ENCODE peak calls at places on chromosomes 13 and 19, in seven cellular contexts. U, V, H, B, N, S and W are unnamed samples. For H3K4me1, the result is how much of the 10 kb centered on the place peaks cover.

GRCh38 chr13:30874111-30874510 is 32.0 kb upstream of the MEDAG start:
- DNase-seq in U (no peak), V (no peak), H (no peak), B (no peak), N (no peak), S (no peak), W (no peak)

GRCh38 chr13:70758932-70759331 is 650.7 kb upstream of the KLHL1 start:
- DNase-seq in U (no peak), V (no peak), H (no peak), B (no peak), N (no peak), S (no peak), W (no peak)

GRCh38 chr19:46737275-46737654 is 8.6 kb upstream of the FKRP start:
- DNase-seq in U (no peak), V (no peak), H (no peak), B (no peak), N (no peak), S (no peak), W (no peak)

GRCh38 chr19:43316591-43317319 is 36.7 kb upstream of the CD177 start:
- DNase-seq in U (no peak), V (no peak), H (no peak), B (no peak), N (no peak), S (no peak), W (no peak)

GRCh38 chr13:45396548-45397095 is 21.6 kb downstream of the SLC25A30 start:
- DNase-seq in U (no peak), V (no peak), H (no peak), B (peak), N (no peak), S (no peak), W (no peak)

GRCh38 chr19:23481043-23481442 is 85.8 kb upstream of the ZNF91 start:
- DNase-seq in U (no peak), V (no peak), H (no peak), B (no peak), N (no peak), S (no peak), W (no peak)

GRCh38 chr13:110782185-110782584 is 68.7 kb downstream of the ING1 start:
- DNase-seq in U (no peak), V (no peak), H (no peak), B (no peak), N (no peak), S (no peak), W (no peak)

GRCh38 chr19:51571599-51571998 is 516 bp downstream of the ZNF175 start:
- DNase-seq in U (no peak), V (no peak), H (no peak), B (no peak), N (no peak), S (no peak), W (no peak)

GRCh38 chr13:98484289-98485219 is 92.4 kb downstream of the STK24 start:
- DNase-seq in U (peak), V (no peak), H (peak), B (peak), N (peak), S (peak), W (peak)

GRCh38 chr13:59409211-59409610 is 754.5 kb downstream of the DIAPH3 start:
- DNase-seq in U (no peak), V (no peak), H (peak), B (no peak), N (no peak), S (no peak), W (peak)

GRCh38 chr13:31850041-31850440 is 110.7 kb downstream of the RXFP2 start:
- DNase-seq in U (no peak), V (no peak), H (no peak), B (no peak), N (no peak), S (no peak), W (no peak)

GRCh38 chr19:19420570-19421301 is 15.3 kb downstream of the GATAD2A start:
- DNase-seq in U (no peak), V (no peak), H (peak), B (no peak), N (no peak), S (no peak), W (no peak)

GRCh38 chr13:27171830-27172494 is 351 bp upstream of the USP12 start:
- DNase-seq in U (peak), V (peak), H (peak), B (peak), N (peak), S (peak), W (peak)

GRCh38 chr13:111325941-111326620 is 5.6 kb downstream of the TEX29 start:
- DNase-seq in U (no peak), V (no peak), H (no peak), B (peak), N (no peak), S (peak), W (no peak)

GRCh38 chr13:66911411-66911939 is 318.7 kb downstream of the PCDH9 start:
- DNase-seq in U (no peak), V (no peak), H (no peak), B (no peak), N (no peak), S (no peak), W (no peak)

GRCh38 chr13:95530178-95530577 is 22.3 kb upstream of the CLDN10 start:
- DNase-seq in U (no peak), V (no peak), H (peak), B (no peak), N (no peak), S (peak), W (no peak)

GRCh38 chr19:12801466-12802266 is at the start of the genes PRDX2 and THSD8:
- DNase-seq in U (peak), V (peak), H (peak), B (peak), N (peak), S (peak), W (peak)

GRCh38 chr13:46896346-46897138 is at the start of gene HTR2A:
- DNase-seq in U (peak), V (peak), H (peak), B (no peak), N (peak), S (peak), W (no peak)

GRCh38 chr19:30739394-30739793 is 367.2 kb downstream of the ZNF536 start:
- DNase-seq in U (no peak), V (no peak), H (no peak), B (no peak), N (no peak), S (no peak), W (no peak)

GRCh38 chr13:100546713-100547405 is 41.7 kb downstream of the GGACT start:
- DNase-seq in U (no peak), V (no peak), H (no peak), B (no peak), N (no peak), S (no peak), W (no peak)

GRCh38 chr13:102128216-102128800 is 273.5 kb downstream of the FGF14 start:
- DNase-seq in U (no peak), V (no peak), H (no peak), B (no peak), N (no peak), S (no peak), W (no peak)

GRCh38 chr13:114124921-114125320 is 7.5 kb downstream of the RASA3 start:
- DNase-seq in U (no peak), V (peak), H (no peak), B (peak), N (no peak), S (no peak), W (no peak)

GRCh38 chr13:84651288-84651687 is 769.0 kb upstream of the SLITRK1 start:
- DNase-seq in U (no peak), V (no peak), H (peak), B (no peak), N (no peak), S (no peak), W (peak)

GRCh38 chr19:18226956-18227780 is 930 bp upstream of the PDE4C start:
- DNase-seq in U (no peak), V (no peak), H (no peak), B (no peak), N (no peak), S (no peak), W (no peak)

GRCh38 chr13:73337511-73337910 is 278.7 kb downstream of the KLF5 start:
- DNase-seq in U (no peak), V (no peak), H (no peak), B (no peak), N (no peak), S (no peak), W (no peak)

GRCh38 chr13:104014803-104015645 is 948.8 kb upstream of the SLC10A2 start:
- DNase-seq in U (no peak), V (no peak), H (no peak), B (no peak), N (no peak), S (no peak), W (no peak)

GRCh38 chr13:49792550-49793324 is at the start of gene KPNA3:
- DNase-seq in U (peak), V (peak), H (peak), B (peak), N (peak), S (peak), W (peak)

GRCh38 chr13:98798849-98799645 is 46.6 kb upstream of the SLC15A1 start:
- DNase-seq in U (no peak), V (no peak), H (no peak), B (no peak), N (no peak), S (no peak), W (no peak)

GRCh38 chr19:16263115-16263839 is 61.3 kb upstream of the KLF2 start:
- DNase-seq in U (no peak), V (no peak), H (no peak), B (no peak), N (no peak), S (no peak), W (no peak)

GRCh38 chr13:30002577-30002976 is 152.2 kb upstream of the UBL3 start:
- DNase-seq in U (no peak), V (no peak), H (no peak), B (no peak), N (no peak), S (no peak), W (no peak)

GRCh38 chr19:23799321-23799720 is 40.6 kb upstream of the ZNF681 start:
- DNase-seq in U (no peak), V (peak), H (peak), B (no peak), N (peak), S (no peak), W (no peak)

GRCh38 chr19:6110360-6110977 is at the start of gene RFX2:
- DNase-seq in U (peak), V (peak), H (peak), B (peak), N (peak), S (peak), W (peak)

GRCh38 chr19:12891553-12892021 is 627 bp downstream of the GCDH start:
- DNase-seq in U (no peak), V (no peak), H (no peak), B (no peak), N (no peak), S (no peak), W (no peak)

GRCh38 chr13:114004416-114005205 is 30.7 kb upstream of the C13orf46 start:
- DNase-seq in U (peak), V (no peak), H (no peak), B (peak), N (no peak), S (peak), W (no peak)

GRCh38 chr13:51823861-51824260 is 19.9 kb upstream of the DHRS12 start:
- DNase-seq in U (no peak), V (no peak), H (no peak), B (no peak), N (no peak), S (no peak), W (no peak)

GRCh38 chr13:51825165-51825592 is 19.8 kb downstream of the TMEM272 start:
- DNase-seq in U (no peak), V (no peak), H (no peak), B (no peak), N (no peak), S (no peak), W (no peak)

GRCh38 chr13:51826606-51827005 is 18.4 kb downstream of the TMEM272 start:
- DNase-seq in U (no peak), V (no peak), H (no peak), B (no peak), N (no peak), S (no peak), W (peak)

GRCh38 chr13:51827254-51827653 is 17.7 kb downstream of the TMEM272 start:
- DNase-seq in U (no peak), V (no peak), H (no peak), B (peak), N (no peak), S (no peak), W (no peak)

DNA sequence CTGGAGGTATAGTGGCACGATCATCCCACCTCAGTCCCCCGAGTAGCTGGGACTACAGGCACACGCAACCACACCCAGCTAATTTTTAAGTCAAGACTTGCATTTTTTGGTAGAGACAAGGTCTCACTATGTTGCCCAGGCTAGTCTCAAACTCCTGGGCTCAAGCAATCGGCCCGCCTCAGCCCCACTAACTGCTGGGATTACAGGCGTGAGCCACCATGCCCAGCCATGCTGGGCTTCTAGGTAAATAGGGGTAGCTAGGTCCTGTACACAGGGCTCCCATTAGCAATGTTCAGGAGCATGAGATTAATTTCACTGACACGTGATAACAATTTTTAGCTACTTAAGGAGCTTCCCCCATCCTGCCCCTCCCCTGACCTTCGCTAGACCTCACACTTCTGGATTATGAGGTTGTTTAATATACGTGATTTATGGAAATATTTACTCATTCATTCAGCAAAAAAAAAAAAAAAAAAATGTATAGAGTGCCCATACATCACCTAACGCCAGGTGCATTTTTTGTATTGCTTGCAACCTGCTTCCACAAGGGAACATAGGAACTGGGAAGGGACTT is 19.2 kb downstream of the TMEM272 start:
- DNase-seq in U (no peak), V (no peak), H (no peak), B (no peak), N (no peak), S (no peak), W (no peak)
- H3K4me1 ChIP-seq in U (under half), V (under half), H (under half), B (under half), N (under half), S (under half), W (half or more)

GRCh38 chr19:48514123-48514458 is 2.5 kb upstream of the LMTK3 start:
- DNase-seq in U (no peak), V (no peak), H (no peak), B (no peak), N (no peak), S (no peak), W (no peak)
- H3K27ac ChIP-seq in U (no peak), V (no peak), H (no peak), B (no peak), N (no peak), S (no peak), W (no peak)

DNA sequence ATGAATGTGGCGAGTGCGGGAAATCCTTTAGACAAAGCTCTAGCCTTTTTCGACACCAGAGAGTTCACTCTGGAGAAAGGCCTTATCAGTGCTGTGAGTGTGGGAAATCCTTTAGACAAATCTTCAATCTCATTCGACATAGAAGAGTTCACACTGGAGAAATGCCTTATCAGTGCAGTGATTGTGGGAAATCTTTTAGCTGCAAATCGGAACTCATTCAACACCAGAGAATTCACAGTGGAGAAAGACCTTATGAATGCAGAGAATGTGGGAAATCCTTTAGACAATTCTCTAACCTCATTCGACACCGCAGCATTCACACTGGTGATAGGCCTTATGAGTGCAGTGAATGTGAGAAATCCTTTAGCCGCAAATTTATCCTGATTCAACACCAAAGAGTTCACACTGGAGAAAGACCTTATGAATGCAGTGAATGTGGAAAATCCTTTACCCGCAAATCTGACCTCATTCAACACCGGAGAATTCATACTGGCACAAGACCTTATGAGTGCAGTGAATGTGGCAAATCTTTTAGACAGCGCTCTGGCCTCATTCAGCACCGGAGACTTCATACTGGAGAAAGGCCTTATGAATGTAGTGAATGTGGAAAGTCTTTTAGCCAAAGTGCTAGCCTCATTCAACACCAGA is 5.7 kb downstream of the ZNF551 start:
- DNase-seq in U (no peak), V (no peak), H (no peak), B (no peak), N (no peak), S (no peak), W (no peak)
- H3K4me3 ChIP-seq in U (no peak), V (no peak), H (no peak), B (no peak), N (no peak), S (no peak), W (no peak)

GRCh38 chr19:41933693-41934426 is 5.6 kb upstream of the ERFL start:
- DNase-seq in U (no peak), V (no peak), H (no peak), B (no peak), N (no peak), S (no peak), W (no peak)
- H3K4me1 ChIP-seq in U (under half), V (under half), H (under half), B (under half), N (under half), S (under half), W (under half)

DNA sequence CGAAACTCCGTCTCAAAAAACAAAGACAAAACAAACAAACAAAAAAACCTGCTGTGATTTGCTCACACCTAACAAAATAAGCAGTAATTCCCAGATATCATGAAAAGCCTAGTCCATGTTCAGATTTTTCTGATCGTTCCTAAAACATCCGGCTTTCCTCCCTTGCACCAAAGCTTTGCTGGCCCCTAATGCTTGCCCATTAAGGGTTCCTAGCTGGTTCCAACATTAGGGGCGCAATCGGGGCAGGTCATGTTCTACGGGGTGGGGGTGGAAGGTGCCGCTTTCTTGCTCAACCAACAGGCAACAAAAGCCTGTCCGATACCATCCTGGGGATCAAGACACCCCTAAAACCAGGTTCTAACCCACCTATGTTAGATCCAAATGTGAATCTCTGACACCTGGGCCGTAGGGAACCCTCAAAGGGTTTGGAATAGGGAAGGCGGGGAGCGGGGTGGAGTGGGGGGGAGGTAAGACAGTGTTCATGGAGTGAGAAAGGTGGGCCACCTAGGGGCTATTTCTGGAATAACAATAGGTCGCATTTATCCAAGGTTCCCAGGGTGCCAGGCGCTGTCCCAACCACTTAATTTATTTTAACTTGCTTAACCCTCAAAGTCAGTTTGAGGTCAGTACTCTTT is 25.3 kb upstream of the FXYD3 start:
- DNase-seq in U (no peak), V (peak), H (peak), B (no peak), N (peak), S (peak), W (peak)
- H3K27ac ChIP-seq in U (no peak), V (no peak), H (peak), B (no peak), N (no peak), S (no peak), W (no peak)

GRCh38 chr13:57633141-57633949 is 1.8 kb downstream of the PCDH17 start:
- DNase-seq in U (peak), V (no peak), H (peak), B (peak), N (peak), S (peak), W (peak)
- H3K4me3 ChIP-seq in U (no peak), V (no peak), H (peak), B (peak), N (peak), S (peak), W (peak)